ENCODE peak calls at places on chromosomes 3 and 15, in eight cellular contexts. G, N, T, O, S, Y, J and H are unnamed samples.

GRCh38 chr3:65669163-65669875 is 369.4 kb downstream of the MAGI1 start:
- DNase-seq in G (peak), N (no peak), T (peak), O (no peak), S (no peak), Y (no peak), J (no peak), H (peak)

GRCh38 chr15:58521293-58521991 is 89.7 kb downstream of the LIPC start:
- DNase-seq in G (peak), N (peak), T (peak), O (peak), S (no peak), Y (peak), J (peak), H (peak)

GRCh38 chr15:89494006-89494405 is 2.4 kb downstream of the RHCG start:
- DNase-seq in G (no peak), N (no peak), T (no peak), O (no peak), S (no peak), Y (no peak), J (no peak), H (no peak)

GRCh38 chr15:73802336-73803105 is 49.4 kb upstream of the INSYN1 start:
- DNase-seq in G (peak), N (no peak), T (no peak), O (no peak), S (no peak), Y (no peak), J (peak), H (no peak)

GRCh38 chr3:172685331-172686214 is 25.3 kb downstream of the NCEH1 start:
- DNase-seq in G (peak), N (no peak), T (peak), O (no peak), S (no peak), Y (no peak), J (no peak), H (no peak)

GRCh38 chr3:15521573-15521965 is at the start of gene COLQ:
- DNase-seq in G (no peak), N (no peak), T (no peak), O (no peak), S (no peak), Y (peak), J (peak), H (no peak)

GRCh38 chr15:46502668-46503067 is 867.8 kb downstream of the SQOR start:
- DNase-seq in G (no peak), N (no peak), T (no peak), O (no peak), S (no peak), Y (no peak), J (no peak), H (no peak)

GRCh38 chr15:70160803-70161565 is 63.3 kb upstream of the TLE3 start:
- DNase-seq in G (no peak), N (no peak), T (no peak), O (no peak), S (no peak), Y (no peak), J (peak), H (no peak)

GRCh38 chr3:114565201-114565600 is 271.4 kb downstream of the TIGIT start:
- DNase-seq in G (peak), N (no peak), T (no peak), O (no peak), S (peak), Y (no peak), J (peak), H (no peak)

GRCh38 chr3:112807685-112808084 is 39.0 kb downstream of the CD200R1L start:
- DNase-seq in G (no peak), N (no peak), T (no peak), O (no peak), S (no peak), Y (no peak), J (no peak), H (no peak)